ENCODE peak calls at places on chromosomes 3 and 15, in seven cellular contexts. A, K, T, V, U, G and Z are unnamed samples.

GRCh38 chr3:71130516-71131384 is 452.8 kb downstream of the FOXP1 start:
- DNase-seq in A (peak), K (peak), T (no peak), V (peak), U (no peak), G (peak), Z (peak)

GRCh38 chr3:58334013-58334321 is 1.3 kb downstream of the PXK start:
- DNase-seq in A (no peak), K (no peak), T (no peak), V (no peak), U (no peak), G (no peak), Z (no peak)

GRCh38 chr15:68991723-68992122 is 22.8 kb upstream of the NOX5 start:
- DNase-seq in A (peak), K (no peak), T (no peak), V (peak), U (peak), G (no peak), Z (peak)

GRCh38 chr3:72346526-72346926 is 501.7 kb downstream of the SHQ1 start:
- DNase-seq in A (no peak), K (no peak), T (no peak), V (no peak), U (no peak), G (peak), Z (peak)

GRCh38 chr3:127457094-127457475 is 133.4 kb downstream of the TPRA1 start:
- DNase-seq in A (peak), K (peak), T (no peak), V (no peak), U (no peak), G (peak), Z (peak)

GRCh38 chr15:58213587-58214360 is 75.6 kb downstream of the AQP9 start:
- DNase-seq in A (no peak), K (no peak), T (no peak), V (no peak), U (no peak), G (no peak), Z (no peak)

GRCh38 chr15:70765504-70766281 is 2.3 kb upstream of the UACA start:
- DNase-seq in A (no peak), K (no peak), T (no peak), V (no peak), U (no peak), G (no peak), Z (no peak)

GRCh38 chr15:31887246-31887645 is 143.1 kb upstream of the CHRNA7 start:
- DNase-seq in A (no peak), K (no peak), T (no peak), V (no peak), U (peak), G (no peak), Z (no peak)

GRCh38 chr3:136750209-136750921 is 1.8 kb downstream of the STAG1 start:
- DNase-seq in A (no peak), K (no peak), T (no peak), V (peak), U (no peak), G (no peak), Z (no peak)

GRCh38 chr3:622314-622713 is 425.8 kb downstream of the CHL1 start:
- DNase-seq in A (no peak), K (no peak), T (no peak), V (no peak), U (no peak), G (no peak), Z (no peak)

GRCh38 chr3:623914-624545 is 427.5 kb downstream of the CHL1 start:
- DNase-seq in A (no peak), K (no peak), T (no peak), V (no peak), U (no peak), G (no peak), Z (no peak)

GRCh38 chr3:621714-622113 is 425.2 kb downstream of the CHL1 start:
- DNase-seq in A (no peak), K (no peak), T (no peak), V (no peak), U (no peak), G (no peak), Z (no peak)
- TF ChIP-seq EP300 in A (no peak), K (no peak), T (no peak), V (no peak), U (no peak), G (no peak), Z (no peak)

GRCh38 chr3:15804553-15805095 is 6.8 kb upstream of the ANKRD28 start:
- DNase-seq in A (no peak), K (no peak), T (no peak), V (peak), U (no peak), G (no peak), Z (no peak)
- TF ChIP-seq EP300 in A (no peak), K (no peak), T (no peak), V (peak), U (no peak), G (no peak), Z (no peak)

GRCh38 chr15:62079594-62079993 is 12.8 kb downstream of the C2CD4A start:
- DNase-seq in A (no peak), K (no peak), T (no peak), V (no peak), U (no peak), G (no peak), Z (no peak)

GRCh38 chr15:62071711-62072308 is 5.0 kb downstream of the C2CD4A start:
- DNase-seq in A (no peak), K (no peak), T (no peak), V (peak), U (peak), G (no peak), Z (no peak)

GRCh38 chr15:62075595-62076279 is 9.0 kb downstream of the C2CD4A start:
- DNase-seq in A (no peak), K (peak), T (no peak), V (no peak), U (no peak), G (no peak), Z (no peak)
- TF ChIP-seq EP300 in A (no peak), K (no peak), T (no peak), V (no peak), U (no peak), G (no peak), Z (no peak)

DNA sequence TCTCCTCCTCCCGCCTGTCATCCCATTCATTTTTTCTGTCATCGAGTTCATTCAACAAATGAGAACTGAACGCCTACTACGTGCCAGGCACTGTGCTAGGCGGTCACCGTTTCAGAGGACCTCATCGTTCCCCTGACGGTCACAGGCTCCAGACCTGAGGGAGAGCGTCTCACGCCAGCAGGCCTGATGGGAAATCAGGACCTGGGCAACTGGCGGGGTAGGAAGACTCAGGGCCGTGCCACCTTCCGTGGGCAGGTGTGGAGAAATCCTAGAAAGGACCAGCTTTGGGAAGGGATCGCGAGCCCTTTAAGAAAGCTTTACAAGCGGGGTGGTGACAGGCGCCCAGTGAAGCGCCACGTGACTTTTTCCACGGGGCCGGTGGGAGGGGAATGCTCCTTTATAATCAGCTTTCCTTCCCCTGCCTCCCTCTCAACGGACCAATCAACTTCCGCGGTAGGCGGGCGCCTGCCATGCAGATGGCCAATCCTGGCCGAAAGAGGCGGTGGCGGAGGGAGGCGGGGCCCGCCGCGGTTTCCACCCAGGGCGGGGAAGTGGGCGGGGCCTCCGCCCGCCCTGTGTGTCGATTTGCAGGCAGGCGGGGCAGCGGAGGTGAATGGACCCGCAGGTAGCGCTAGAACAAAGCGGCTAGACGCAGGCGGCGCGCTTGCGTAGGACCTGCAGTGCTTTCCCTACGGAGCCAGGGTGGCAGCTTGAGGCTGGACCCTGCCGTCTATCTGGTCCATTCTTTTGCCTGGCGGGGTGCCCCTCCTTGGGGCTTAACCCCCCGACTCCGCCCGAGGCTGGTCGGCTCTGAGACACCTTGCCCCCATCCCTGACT is 816 bp upstream of the DUSP7 start:
- DNase-seq in A (peak), K (peak), T (peak), V (peak), U (peak), G (peak), Z (peak)
- TF ChIP-seq EP300 in A (peak), K (no peak), T (no peak), V (no peak), U (no peak), G (peak), Z (no peak)

GRCh38 chr3:81776643-81777042 is 15.2 kb upstream of the GBE1 start:
- DNase-seq in A (no peak), K (no peak), T (no peak), V (no peak), U (no peak), G (no peak), Z (no peak)

GRCh38 chr3:81788044-81788443 is 26.6 kb upstream of the GBE1 start:
- DNase-seq in A (no peak), K (no peak), T (no peak), V (no peak), U (no peak), G (no peak), Z (no peak)

GRCh38 chr3:81778678-81779182 is 17.3 kb upstream of the GBE1 start:
- DNase-seq in A (no peak), K (no peak), T (no peak), V (no peak), U (no peak), G (no peak), Z (no peak)

DNA sequence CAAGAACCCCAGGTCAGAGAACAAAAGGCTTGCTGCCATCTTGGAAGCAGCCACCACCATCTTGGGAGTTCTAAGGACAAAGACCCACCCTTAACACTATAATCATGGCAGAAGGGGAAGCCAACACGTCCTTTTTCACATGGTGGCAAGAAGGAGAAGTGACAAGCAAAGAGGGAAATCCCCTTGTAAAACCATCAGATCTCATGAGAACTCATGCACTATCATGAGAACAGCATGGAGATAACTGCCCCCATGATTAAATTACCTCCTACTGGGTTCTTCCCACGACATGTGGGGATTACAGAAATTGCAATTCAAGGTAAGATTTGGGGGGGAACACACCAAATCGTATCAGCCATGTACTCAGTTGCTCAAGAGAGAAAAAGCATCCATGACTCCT is 21.1 kb upstream of the GBE1 start:
- DNase-seq in A (no peak), K (no peak), T (no peak), V (no peak), U (no peak), G (no peak), Z (no peak)
- TF ChIP-seq EP300 in A (no peak), K (no peak), T (no peak), V (no peak), U (no peak), G (no peak), Z (no peak)